ENCODE peak calls at places on chromosomes 7 and 10, in nine cellular contexts. O is spleen, S is fibroblast of the aortic adventitia, K is mammary epithelial cell, L is uterus, X is left ventricle myocardium inferior, B is GM20000, Z is AG10803, G is K562. U is an unnamed sample.

GRCh38 chr7:92633211-92633906 is 43.2 kb upstream of the FAM133B start:
- DNase-seq in S (peak), Z (peak), O (no peak), K (peak), B (no peak), X (no peak), G (peak), L (no peak), U (peak)

GRCh38 chr7:29127527-29127926 is 18.8 kb downstream of the CPVL start:
- DNase-seq in S (no peak), L (no peak), Z (no peak), K (no peak), O (no peak), X (no peak), G (no peak), B (no peak), U (no peak)

GRCh38 chr7:72334733-72335132 is 77.4 kb downstream of the CALN1 start:
- DNase-seq in B (no peak), K (no peak), L (no peak), O (no peak), Z (no peak), G (no peak), X (no peak), S (no peak), U (no peak)

GRCh38 chr7:47647213-47647985 is 65.5 kb upstream of the TNS3 start:
- DNase-seq in O (peak), L (no peak), X (no peak), G (no peak), S (no peak), Z (no peak), K (no peak), B (no peak), U (no peak)

GRCh38 chr7:137967143-137968018 is 34.5 kb downstream of the CREB3L2 start:
- DNase-seq in S (no peak), K (no peak), O (no peak), G (peak), Z (peak), L (no peak), B (no peak), X (no peak), U (peak)

GRCh38 chr7:19107392-19108147 is 9.9 kb downstream of the TWIST1 start:
- DNase-seq in Z (peak), G (no peak), X (no peak), L (peak), S (peak), K (peak), O (no peak), B (no peak), U (no peak)

GRCh38 chr10:14598809-14599764 is 175.6 kb downstream of the FAM107B start:
- DNase-seq in X (no peak), G (no peak), L (no peak), O (no peak), K (no peak), B (no peak), S (no peak), Z (no peak), U (no peak)

GRCh38 chr10:21100871-21101514 is 203.9 kb upstream of the NEBL start:
- DNase-seq in Z (no peak), K (peak), B (no peak), S (peak), G (no peak), O (no peak), L (no peak), X (no peak), U (peak)

GRCh38 chr10:13672505-13672904 is 85.7 kb downstream of the PRPF18 start:
- DNase-seq in K (no peak), L (no peak), O (peak), G (no peak), B (no peak), Z (no peak), S (no peak), X (no peak), U (no peak)

GRCh38 chr10:69087600-69088470 is at the start of gene SRGN:
- DNase-seq in L (peak), O (peak), B (peak), S (peak), Z (peak), X (peak), K (peak), G (peak), U (peak)

GRCh38 chr7:2409745-2410414 is 6.5 kb downstream of the CHST12 start:
- DNase-seq in L (no peak), S (no peak), X (no peak), G (no peak), O (no peak), K (no peak), B (no peak), Z (no peak), U (no peak)

GRCh38 chr7:26105206-26105605 is 46.8 kb upstream of the NFE2L3 start:
- DNase-seq in S (no peak), L (no peak), O (no peak), Z (no peak), B (no peak), K (no peak), G (no peak), X (no peak), U (no peak)

GRCh38 chr7:123865517-123866117 is 20.6 kb downstream of the HYAL4 start:
- DNase-seq in B (peak), G (peak), Z (peak), K (peak), X (no peak), L (peak), O (no peak), S (peak), U (peak)

GRCh38 chr10:98295907-98296306 is 27.9 kb upstream of the LOXL4 start:
- DNase-seq in S (peak), Z (peak), B (no peak), X (no peak), K (no peak), G (no peak), L (no peak), O (no peak), U (peak)

GRCh38 chr7:14219125-14219524 is 229.7 kb upstream of the ETV1 start:
- DNase-seq in G (no peak), B (no peak), L (no peak), O (no peak), X (no peak), Z (no peak), S (peak), K (no peak), U (no peak)

GRCh38 chr7:122628651-122629411 is 70.1 kb downstream of the RNF133 start:
- DNase-seq in Z (no peak), L (no peak), X (no peak), S (peak), G (no peak), O (no peak), B (no peak), K (no peak), U (peak)

GRCh38 chr10:49512121-49512809 is 26.7 kb downstream of the ERCC6 start:
- DNase-seq in O (no peak), B (peak), L (no peak), S (peak), K (peak), Z (peak), X (no peak), G (peak), U (peak)

GRCh38 chr10:47440207-47440606 is 43.7 kb downstream of the ANXA8 start:
- DNase-seq in X (no peak), B (no peak), O (no peak), L (no peak), G (no peak), Z (no peak), S (no peak), K (no peak), U (no peak)

GRCh38 chr7:55130554-55131198 is 111.9 kb downstream of the EGFR start:
- DNase-seq in K (peak), G (no peak), B (no peak), L (peak), O (no peak), Z (peak), X (peak), S (peak), U (no peak)

GRCh38 chr7:37987732-37988131 is 67.3 kb downstream of the EPDR1 start:
- DNase-seq in B (no peak), G (no peak), O (no peak), Z (no peak), K (peak), X (no peak), S (peak), L (no peak), U (peak)

GRCh38 chr7:117127585-117128168 is 174.4 kb downstream of the ST7 start:
- DNase-seq in L (peak), S (peak), X (peak), K (peak), G (peak), O (no peak), Z (peak), B (no peak), U (peak)

GRCh38 chr10:116281780-116282179 is 8.8 kb upstream of the GFRA1 start:
- DNase-seq in S (no peak), L (no peak), G (no peak), X (no peak), O (no peak), Z (peak), K (no peak), B (no peak), U (no peak)

GRCh38 chr7:140209866-140210609 is 33.3 kb upstream of the KDM7A start:
- DNase-seq in X (peak), O (peak), K (no peak), G (no peak), Z (no peak), L (no peak), B (peak), S (no peak), U (no peak)

GRCh38 chr7:87361320-87361719 is 15.9 kb downstream of the CROT start:
- DNase-seq in G (no peak), S (no peak), O (no peak), X (no peak), B (no peak), L (no peak), K (no peak), Z (no peak), U (no peak)

GRCh38 chr10:79378647-79379511 is 31.6 kb downstream of the PPIF start:
- DNase-seq in L (no peak), G (no peak), B (peak), K (no peak), Z (no peak), O (peak), X (no peak), S (no peak), U (no peak)

GRCh38 chr7:43634384-43634783 is 51.5 kb downstream of the STK17A start:
- DNase-seq in Z (no peak), S (no peak), B (no peak), X (no peak), K (no peak), L (no peak), O (no peak), G (no peak), U (no peak)

GRCh38 chr7:43637114-43637806 is 54.4 kb downstream of the STK17A start:
- DNase-seq in S (no peak), O (no peak), Z (no peak), K (peak), X (no peak), G (no peak), L (no peak), B (no peak), U (peak)

GRCh38 chr7:43639858-43640491 is 57.1 kb downstream of the STK17A start:
- DNase-seq in S (peak), Z (peak), G (no peak), X (no peak), B (no peak), O (no peak), L (no peak), K (peak), U (peak)

GRCh38 chr7:43631559-43631958 is 48.7 kb downstream of the STK17A start:
- DNase-seq in X (no peak), B (no peak), S (no peak), Z (no peak), O (no peak), G (no peak), K (no peak), L (no peak), U (no peak)

DNA sequence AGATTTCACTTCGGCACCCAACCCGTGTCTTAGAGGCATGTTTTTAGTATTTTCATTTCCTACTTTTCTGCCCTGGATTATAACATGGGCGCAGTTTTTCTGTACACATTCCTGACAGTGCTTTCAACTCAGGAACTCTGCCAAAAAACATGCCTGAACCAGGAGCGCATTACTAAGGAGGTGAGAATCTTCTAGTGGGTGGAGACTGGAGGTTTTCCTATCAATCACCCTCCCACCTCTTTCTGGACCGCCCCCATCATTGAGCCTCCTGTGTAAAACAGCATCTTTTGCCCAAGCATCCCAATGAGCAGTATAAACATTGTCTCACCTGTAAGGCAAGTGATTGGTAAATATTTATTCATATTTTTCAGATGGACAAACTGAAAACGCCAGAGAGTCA is 53.2 kb downstream of the STK17A start:
- DNase-seq in L (no peak), X (no peak), G (no peak), O (no peak), S (peak), K (peak), Z (no peak), B (no peak), U (peak)
- TF ChIP-seq CTCF in L (no peak), X (no peak), G (no peak), O (no peak), S (no peak), K (no peak), Z (no peak), B (no peak), U (no peak)

GRCh38 chr7:30932562-30932961 is 20.9 kb downstream of the AQP1 start:
- DNase-seq in K (no peak), B (no peak), O (no peak), S (no peak), X (no peak), Z (no peak), G (peak), L (no peak), U (no peak)

GRCh38 chr7:30934732-30935568 is 23.3 kb downstream of the AQP1 start:
- DNase-seq in Z (no peak), G (no peak), K (no peak), O (peak), X (peak), L (no peak), B (no peak), S (no peak), U (no peak)

GRCh38 chr7:30931927-30932540 is 20.4 kb downstream of the AQP1 start:
- DNase-seq in X (no peak), B (no peak), O (no peak), S (no peak), Z (no peak), K (no peak), L (no peak), G (no peak), U (no peak)

GRCh38 chr7:30934225-30934624 is 22.6 kb downstream of the AQP1 start:
- DNase-seq in K (no peak), G (no peak), X (no peak), L (no peak), S (no peak), Z (no peak), B (no peak), O (peak), U (no peak)

DNA sequence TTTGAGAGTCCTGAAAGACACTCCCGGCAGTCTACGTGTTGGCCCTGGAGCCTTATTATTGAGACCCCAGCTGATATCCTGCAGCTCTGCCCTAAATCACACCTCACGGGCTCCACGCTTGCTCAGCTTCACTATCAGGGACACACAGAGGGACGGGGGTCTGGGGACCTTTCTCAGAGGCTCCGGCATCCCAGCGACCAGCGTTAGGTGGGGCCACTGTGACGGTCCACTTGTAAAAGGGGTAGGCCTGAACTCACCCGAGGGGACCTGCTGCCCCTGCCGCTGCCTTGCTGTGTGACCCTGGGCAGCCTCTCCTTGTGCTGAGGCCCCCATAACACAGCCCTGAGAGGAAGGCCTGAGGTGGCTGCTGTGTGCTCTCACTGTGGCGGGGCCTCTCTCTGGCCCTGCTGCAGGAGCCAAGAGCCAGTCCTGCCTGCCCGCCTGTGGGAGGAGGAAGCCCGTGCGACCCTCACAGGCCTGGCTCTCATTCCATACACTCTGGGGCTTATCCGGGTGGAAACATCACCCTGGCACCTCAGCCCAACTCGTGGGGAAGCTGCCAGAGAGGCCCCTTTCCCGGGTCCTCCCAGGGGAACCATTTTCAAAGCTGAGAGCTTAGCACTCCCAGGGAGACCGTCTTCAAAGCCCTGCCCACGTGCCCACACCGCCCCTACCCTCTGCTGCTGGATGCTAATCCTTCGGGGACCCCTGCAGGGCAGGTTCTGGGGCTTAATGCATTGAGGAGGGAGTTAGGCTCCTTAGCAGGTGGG is 21.7 kb downstream of the AQP1 start:
- DNase-seq in B (peak), K (no peak), Z (no peak), L (no peak), S (no peak), O (peak), G (no peak), X (no peak), U (no peak)
- TF ChIP-seq CTCF in B (no peak), K (no peak), Z (no peak), L (no peak), S (no peak), O (no peak), G (no peak), X (no peak), U (no peak)

GRCh38 chr7:141409911-141410329 is 141.3 kb upstream of the AGK start:
- DNase-seq in S (no peak), Z (no peak), G (no peak), B (no peak), X (no peak), O (no peak), L (no peak), K (no peak), U (no peak)
- TF ChIP-seq CTCF in S (no peak), Z (no peak), G (no peak), B (no peak), X (no peak), O (no peak), L (no peak), K (no peak), U (no peak)

GRCh38 chr7:66741-67140 is 125.6 kb upstream of the FAM20C start:
- DNase-seq in B (no peak), K (no peak), O (peak), Z (no peak), X (no peak), L (no peak), G (no peak), S (no peak), U (no peak)

GRCh38 chr7:66296-66695 is 126.1 kb upstream of the FAM20C start:
- DNase-seq in S (no peak), O (no peak), L (no peak), X (no peak), B (no peak), K (no peak), Z (no peak), G (no peak), U (no peak)

GRCh38 chr7:68629-69028 is 123.7 kb upstream of the FAM20C start:
- DNase-seq in B (no peak), Z (peak), G (peak), O (peak), K (no peak), L (no peak), X (no peak), S (no peak), U (no peak)

GRCh38 chr7:65554-65953 is 126.8 kb upstream of the FAM20C start:
- DNase-seq in S (peak), G (no peak), Z (peak), O (no peak), B (no peak), K (no peak), X (no peak), L (no peak), U (peak)

DNA sequence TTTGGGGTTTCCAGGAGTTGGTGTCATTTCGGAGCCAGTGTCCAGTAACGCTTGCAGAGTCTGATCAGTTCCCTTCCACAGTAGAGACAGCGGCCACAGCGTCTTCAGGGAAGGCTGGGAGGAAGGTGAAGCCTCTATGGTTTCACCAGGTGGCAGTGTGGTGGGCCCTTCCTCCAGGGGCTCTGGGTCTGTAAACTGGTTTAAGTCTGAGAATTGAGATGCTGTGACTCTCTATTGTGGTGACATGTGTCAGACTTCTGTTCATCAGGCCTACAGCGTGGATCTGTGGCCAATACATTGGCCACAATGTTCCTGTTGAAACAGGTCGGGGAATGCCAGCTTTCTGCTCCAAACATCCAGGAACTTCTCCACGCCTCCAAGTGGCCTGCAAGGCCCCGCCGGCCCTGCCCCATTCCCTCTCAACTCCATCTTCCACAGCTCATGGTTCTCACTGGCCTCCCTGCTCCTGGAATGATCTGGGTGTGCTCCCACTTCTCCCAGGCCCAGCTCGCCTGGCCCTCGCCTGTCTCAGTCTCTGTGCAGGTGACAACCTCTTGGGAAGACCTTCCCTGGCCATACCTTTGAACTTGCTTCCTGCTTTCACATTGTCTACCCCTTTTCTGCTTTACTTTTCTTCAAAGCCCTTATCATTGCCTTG is 124.5 kb upstream of the FAM20C start:
- DNase-seq in X (no peak), O (peak), Z (peak), L (no peak), S (peak), K (peak), B (no peak), G (no peak), U (no peak)
- TF ChIP-seq CTCF in X (no peak), O (no peak), Z (no peak), L (no peak), S (peak), K (no peak), B (no peak), G (peak), U (no peak)